ENCODE peak calls at places on chromosomes 12 and 14, in five cellular contexts. I is IMR-90, C is AG10803, R is fibroblast of lung, V is PC-3. W is an unnamed sample.

GRCh38 chr12:54041097-54041690 is 8.3 kb downstream of the HOXC5 start:
- DNase-seq in I (no peak), C (no peak), R (no peak), V (no peak), W (no peak)

GRCh38 chr12:4584281-4584680 is 22.3 kb downstream of the DYRK4 start:
- DNase-seq in I (no peak), C (no peak), R (no peak), V (no peak), W (no peak)

GRCh38 chr12:3988519-3989217 is 115.5 kb upstream of the PARP11 start:
- DNase-seq in I (no peak), C (no peak), R (no peak), V (no peak), W (no peak)

GRCh38 chr14:103563089-103563620 is 395 bp downstream of the COA8 start:
- DNase-seq in I (no peak), C (no peak), R (no peak), V (peak; percentile 60), W (no peak)

GRCh38 chr14:24784981-24785380 is 151.0 kb upstream of the GZMB start:
- DNase-seq in I (no peak), C (no peak), R (no peak), V (no peak), W (no peak)

GRCh38 chr14:76101980-76102379 is 49.7 kb upstream of the GPATCH2L start:
- DNase-seq in I (no peak), C (no peak), R (no peak), V (no peak), W (no peak)

GRCh38 chr12:47079894-47080724 is at the start of gene AMIGO2:
- DNase-seq in I (peak; percentile 54), C (peak; percentile 73), R (peak; percentile 75), V (peak; percentile 87), W (no peak)

GRCh38 chr14:73058923-73059311 is 583 bp downstream of the RBM25 start:
- DNase-seq in I (peak; percentile 14), C (peak; percentile 17), R (peak; percentile 40), V (peak; percentile 45), W (no peak)

GRCh38 chr12:507261-507853 is 47.6 kb downstream of the B4GALNT3 start:
- DNase-seq in I (no peak), C (no peak), R (no peak), V (no peak), W (no peak)

GRCh38 chr12:65510584-65511050 is 232.1 kb downstream of the MSRB3 start:
- DNase-seq in I (no peak), C (no peak), R (peak; percentile 63), V (no peak), W (no peak)

GRCh38 chr14:49865431-49865859 is 12.9 kb upstream of the NEMF start:
- DNase-seq in I (peak; percentile 63), C (peak; percentile 61), R (peak; percentile 49), V (peak; percentile 88), W (no peak)

GRCh38 chr14:61671086-61671485 is 24.2 kb upstream of the HIF1A start:
- DNase-seq in I (no peak), C (no peak), R (no peak), V (no peak), W (no peak)

GRCh38 chr12:69338120-69338859 is 9.9 kb upstream of the LYZ start:
- DNase-seq in I (no peak), C (no peak), R (no peak), V (no peak), W (no peak)

GRCh38 chr14:57962293-57962996 is 96.6 kb upstream of the SLC35F4 start:
- DNase-seq in I (no peak), C (no peak), R (no peak), V (no peak), W (no peak)

GRCh38 chr12:124767075-124767821 is 96.4 kb downstream of the SCARB1 start:
- DNase-seq in I (peak; percentile 53), C (peak; percentile 51), R (peak; percentile 55), V (peak; percentile 78), W (no peak)

GRCh38 chr14:58882577-58883018 is 244.8 kb downstream of the DACT1 start:
- DNase-seq in I (peak; percentile 67), C (peak; percentile 97), R (peak; percentile 81), V (no peak), W (no peak)

GRCh38 chr12:3218150-3218845 is 141.1 kb downstream of the TSPAN9 start:
- DNase-seq in I (peak; percentile 78), C (peak; percentile 79), R (peak; percentile 76), V (no peak), W (no peak)

GRCh38 chr12:110704750-110705149 is 15.8 kb upstream of the HVCN1 start:
- DNase-seq in I (no peak), C (no peak), R (no peak), V (peak; percentile 68), W (no peak)

GRCh38 chr12:32397703-32398102 is 1.7 kb upstream of the FGD4 start:
- DNase-seq in I (no peak), C (no peak), R (no peak), V (no peak), W (no peak)

GRCh38 chr14:74510955-74511354 is 17.4 kb downstream of the ISCA2 start:
- DNase-seq in I (peak; percentile 81), C (peak; percentile 50), R (peak; percentile 66), V (peak; percentile 70), W (no peak)

GRCh38 chr12:109497675-109498074 is 20.2 kb downstream of the UBE3B start:
- DNase-seq in I (peak; percentile 79), C (no peak), R (peak; percentile 76), V (no peak), W (no peak)

GRCh38 chr14:55127491-55127951 is 1.5 kb upstream of the LGALS3 start:
- DNase-seq in I (peak; percentile 39), C (no peak), R (peak; percentile 83), V (peak; percentile 99), W (peak; percentile 88)

GRCh38 chr12:66331016-66331415 is 28.7 kb downstream of the HELB start:
- DNase-seq in I (no peak), C (no peak), R (no peak), V (no peak), W (no peak)

GRCh38 chr12:104456950-104457745 is 400 bp downstream of the CHST11 start:
- DNase-seq in I (peak; percentile 61), C (peak; percentile 64), R (peak; percentile 76), V (peak; percentile 86), W (no peak)

GRCh38 chr12:104455594-104456416 is 943 bp upstream of the CHST11 start:
- DNase-seq in I (no peak), C (no peak), R (no peak), V (peak; percentile 15), W (no peak)

GRCh38 chr12:104457746-104458644 is 1.2 kb downstream of the CHST11 start:
- DNase-seq in I (no peak), C (peak; percentile 5), R (peak; percentile 32), V (peak; percentile 30), W (no peak)

GRCh38 chr12:104454997-104455396 is 1.8 kb upstream of the CHST11 start:
- DNase-seq in I (peak; percentile 44), C (peak; percentile 71), R (peak; percentile 84), V (peak; percentile 88), W (peak; percentile 59)

GRCh38 chr12:104456417-104456949 is at the start of gene CHST11:
- DNase-seq in I (peak; percentile 79), C (peak; percentile 83), R (peak; percentile 88), V (peak; percentile 85), W (no peak)
- TF ChIP-seq CTCF in I (peak; percentile 18), C (peak; percentile 37), R (peak; percentile 42), V (no peak), W (peak; percentile 37)

GRCh38 chr14:65282909-65283253 is 129.6 kb upstream of the FUT8 start:
- DNase-seq in I (no peak), C (no peak), R (no peak), V (no peak), W (no peak)
- H3K4me3 ChIP-seq in I (no peak overlapping the region), C (peak overlapping the region; percentile 38), R (no peak overlapping the region), V (no peak overlapping the region), W (no peak overlapping the region)

GRCh38 chr12:41189395-41190251 is 1.5 kb downstream of the PDZRN4 start:
- DNase-seq in I (no peak), C (no peak), R (no peak), V (no peak), W (no peak)

GRCh38 chr12:41188841-41189394 is 798 bp downstream of the PDZRN4 start:
- DNase-seq in I (no peak), C (no peak), R (no peak), V (no peak), W (no peak)

GRCh38 chr12:41193321-41193720 is 5.2 kb downstream of the PDZRN4 start:
- DNase-seq in I (no peak), C (no peak), R (no peak), V (no peak), W (no peak)

GRCh38 chr12:41188058-41188840 is at the start of gene PDZRN4:
- DNase-seq in I (no peak), C (no peak), R (no peak), V (no peak), W (no peak)

DNA sequence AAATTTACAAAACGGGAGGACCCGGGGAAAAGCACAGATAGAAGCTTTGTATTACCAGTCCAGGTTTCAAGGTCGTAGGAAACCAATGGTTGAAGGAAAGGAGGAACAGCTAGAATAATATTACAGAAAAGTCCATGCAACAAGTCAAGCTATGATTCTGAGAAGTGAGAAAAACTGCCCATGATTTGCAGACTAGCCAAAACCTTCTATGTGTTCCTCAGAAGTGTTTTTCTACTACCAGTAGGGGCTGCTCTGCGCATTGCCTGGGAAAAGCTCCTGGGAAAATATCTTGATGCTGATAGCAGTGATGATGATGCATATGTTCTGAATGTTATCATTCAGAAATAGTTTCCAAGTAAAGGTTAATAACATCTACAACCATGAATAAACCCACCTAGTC is 2.2 kb downstream of the PDZRN4 start:
- DNase-seq in I (no peak), C (no peak), R (peak; percentile 20), V (peak; percentile 44), W (no peak)
- TF ChIP-seq CTCF in I (peak; percentile 16), C (no peak), R (peak; percentile 45), V (peak; percentile 59), W (peak; percentile 59)

GRCh38 chr14:91009501-91010152 is 50.8 kb downstream of the RPS6KA5 start:
- DNase-seq in I (no peak), C (no peak), R (no peak), V (no peak), W (no peak)
- H3K4me3 ChIP-seq in I (no peak overlapping the region), C (no peak overlapping the region), R (no peak overlapping the region), V (no peak overlapping the region), W (no peak overlapping the region)

DNA sequence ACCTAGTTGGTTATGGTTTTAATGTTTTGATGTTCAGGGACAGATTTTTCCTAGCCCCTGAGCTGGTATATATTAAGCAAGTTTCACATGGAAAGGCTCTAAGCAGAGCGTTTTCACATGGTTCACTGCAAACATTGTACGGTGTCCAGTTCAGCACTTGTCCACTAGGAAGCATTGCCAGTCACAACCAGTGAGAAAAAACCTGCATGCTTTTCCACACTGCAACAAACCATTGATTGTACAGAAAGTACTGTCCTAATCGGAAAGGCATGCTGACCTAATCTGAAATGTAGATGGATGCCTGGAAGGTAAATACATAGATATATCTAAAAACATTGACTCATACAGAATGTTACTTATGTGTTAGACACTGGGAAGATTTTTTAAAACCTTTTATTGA is 25.0 kb upstream of the NPAS3 start:
- DNase-seq in I (no peak), C (no peak), R (peak; percentile 60), V (peak; percentile 89), W (no peak)
- TF ChIP-seq CTCF in I (no peak), C (peak; percentile 26), R (peak; percentile 19), V (peak; percentile 44), W (peak; percentile 37)

GRCh38 chr12:127381043-127381668 is 885.8 kb upstream of the TMEM132C start:
- DNase-seq in I (no peak), C (peak; percentile 5), R (peak; percentile 34), V (peak; percentile 85), W (no peak)
- H3K4me3 ChIP-seq in I (peak overlapping the region; percentile 50), C (peak overlapping the region; percentile 52), R (peak overlapping the region; percentile 43), V (peak overlapping the region; percentile 65), W (peak overlapping the region; percentile 42)

GRCh38 chr12:114166360-114166759 is 200.2 kb upstream of the RBM19 start:
- DNase-seq in I (peak; percentile 60), C (peak; percentile 53), R (peak; percentile 10), V (peak; percentile 18), W (no peak)
- TF ChIP-seq CTCF in I (peak; percentile 62), C (peak; percentile 49), R (peak; percentile 79), V (peak; percentile 58), W (peak; percentile 59)